ENCODE peak calls at places on chromosomes 5 and 9, in ten cellular contexts. S is AG04449, U is uterus, N is neural progenitor cell, A is hepatocyte, G is fibroblast of the aortic adventitia, E is A549, P is left lung, I is astrocyte of the cerebellum, R is upper lobe of right lung. K is an unnamed sample.

GRCh38 chr5:65247594-65247993 is 234.1 kb downstream of the ADAMTS6 start:
- DNase-seq in U (no peak), A (no peak), I (no peak), G (no peak), S (no peak), E (no peak), P (no peak), N (no peak), R (no peak), K (no peak)

GRCh38 chr9:130450344-130451003 is 5.7 kb downstream of the ASS1 start:
- DNase-seq in I (no peak), G (no peak), U (no peak), E (no peak), P (no peak), R (no peak), N (no peak), S (no peak), A (peak), K (no peak)

GRCh38 chr9:18261143-18261542 is 212.8 kb upstream of the ADAMTSL1 start:
- DNase-seq in E (no peak), U (no peak), N (no peak), R (no peak), G (peak), S (no peak), P (no peak), A (peak), I (no peak), K (no peak)

GRCh38 chr9:109013678-109014145 is 413 bp upstream of the CTNNAL1 start:
- DNase-seq in U (no peak), N (no peak), S (no peak), R (no peak), I (peak), A (no peak), E (no peak), G (peak), P (no peak), K (no peak)

GRCh38 chr5:126912607-126913006 is 117.8 kb downstream of the MARCHF3 start:
- DNase-seq in S (peak), I (no peak), N (no peak), G (no peak), U (no peak), R (no peak), E (no peak), A (no peak), P (no peak), K (no peak)

GRCh38 chr5:141513021-141513626 is 24.2 kb downstream of the PCDHGC5 start:
- DNase-seq in S (no peak), N (peak), R (no peak), E (no peak), U (peak), G (no peak), A (no peak), P (peak), I (no peak), K (no peak)

GRCh38 chr5:161273410-161273809 is 273.1 kb downstream of the GABRB2 start:
- DNase-seq in S (no peak), E (no peak), R (no peak), G (no peak), P (no peak), A (no peak), I (no peak), U (no peak), N (no peak), K (no peak)

GRCh38 chr9:94511134-94511942 is 43.5 kb upstream of the PCAT7 start:
- DNase-seq in A (no peak), P (no peak), G (peak), S (peak), R (no peak), N (no peak), I (no peak), E (no peak), U (no peak), K (no peak)

GRCh38 chr5:10420926-10421325 is 20.8 kb upstream of the ROPN1L start:
- DNase-seq in N (no peak), A (no peak), U (no peak), E (no peak), S (no peak), P (no peak), R (no peak), I (no peak), G (peak), K (no peak)

GRCh38 chr5:133392448-133392847 is 219.9 kb downstream of the FSTL4 start:
- DNase-seq in R (no peak), P (no peak), A (no peak), S (no peak), G (no peak), U (no peak), E (no peak), N (no peak), I (no peak), K (no peak)

GRCh38 chr9:123957168-123957721 is 27.3 kb upstream of the DENND1A start:
- DNase-seq in E (no peak), G (no peak), A (no peak), I (no peak), U (no peak), P (no peak), R (no peak), S (no peak), N (no peak), K (no peak)

GRCh38 chr5:81068063-81068462 is 107.9 kb downstream of the RASGRF2 start:
- DNase-seq in U (no peak), N (no peak), A (no peak), G (no peak), I (no peak), P (no peak), R (no peak), E (no peak), S (no peak), K (peak)

GRCh38 chr5:179267671-179268071 is 77.6 kb downstream of the ADAMTS2 start:
- DNase-seq in E (no peak), R (peak), S (no peak), U (no peak), A (no peak), G (no peak), N (no peak), P (peak), I (no peak), K (no peak)

GRCh38 chr5:120413706-120414105 is 50.4 kb upstream of the PRR16 start:
- DNase-seq in R (no peak), P (no peak), A (no peak), U (no peak), I (peak), G (peak), S (no peak), E (no peak), N (no peak), K (peak)

GRCh38 chr9:104068546-104068945 is 25.6 kb upstream of the SMC2 start:
- DNase-seq in G (peak), P (no peak), A (no peak), R (no peak), S (no peak), I (no peak), E (peak), N (no peak), U (no peak), K (peak)

GRCh38 chr5:39224196-39224754 is 4.9 kb upstream of the FYB1 start:
- DNase-seq in P (peak), U (no peak), I (no peak), S (no peak), E (peak), R (no peak), A (peak), G (peak), N (peak), K (peak)

GRCh38 chr9:73911814-73912213 is 585.3 kb upstream of the RORB start:
- DNase-seq in N (no peak), G (no peak), R (no peak), E (no peak), U (no peak), I (peak), P (no peak), S (no peak), A (no peak), K (peak)

GRCh38 chr5:61306531-61307195 is 25.4 kb upstream of the ZSWIM6 start:
- DNase-seq in G (peak), S (no peak), I (no peak), R (no peak), P (no peak), A (peak), E (peak), U (no peak), N (no peak), K (no peak)

GRCh38 chr9:131608469-131609115 is 63.3 kb downstream of the PRRT1B start:
- DNase-seq in S (peak), N (peak), A (peak), I (peak), G (peak), U (peak), E (peak), R (no peak), P (peak), K (peak)

GRCh38 chr5:43691893-43692292 is 88.9 kb downstream of the NNT start:
- DNase-seq in G (no peak), P (no peak), S (no peak), U (no peak), A (no peak), N (no peak), I (no peak), R (no peak), E (no peak), K (no peak)

GRCh38 chr9:112366591-112366990 is 13.3 kb upstream of the HSDL2 start:
- DNase-seq in R (no peak), S (no peak), N (no peak), P (no peak), A (no peak), U (no peak), G (no peak), E (no peak), I (no peak), K (no peak)

DNA sequence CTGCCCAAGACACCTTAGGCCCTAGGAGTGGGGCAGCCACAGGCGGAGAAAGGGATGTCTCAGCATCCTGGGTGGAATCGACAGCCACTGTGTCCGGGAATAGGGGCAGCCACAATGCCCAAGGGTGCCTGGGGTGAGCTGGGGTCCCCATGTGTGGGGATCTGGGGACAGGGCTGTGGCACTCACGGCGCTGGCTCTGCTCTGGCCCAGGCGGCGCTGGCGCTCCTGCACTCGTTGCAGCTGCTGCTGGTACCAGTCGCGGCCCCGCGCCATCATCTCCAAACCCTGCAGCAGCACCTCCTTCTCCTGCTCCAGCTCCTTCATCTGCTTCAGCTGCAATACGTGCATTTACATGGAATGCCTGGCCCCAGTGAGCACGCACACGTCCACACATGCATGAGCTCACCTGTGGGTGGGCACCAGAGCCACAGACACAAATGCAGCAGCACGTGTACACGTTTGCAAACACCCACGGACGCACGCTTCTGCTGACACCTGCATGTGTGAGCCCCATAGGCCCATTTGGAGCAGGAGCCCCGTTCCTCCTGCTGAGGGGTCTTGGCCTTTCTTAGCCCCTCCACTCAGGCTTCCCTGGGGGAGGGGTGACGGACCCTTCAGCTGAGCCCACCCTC is 4.9 kb downstream of the SAPCD2 start:
- DNase-seq in R (no peak), G (no peak), A (no peak), I (no peak), S (no peak), U (no peak), N (no peak), E (no peak), P (no peak), K (no peak)
- H3K4me3 ChIP-seq in R (no peak), G (no peak), A (no peak), I (no peak), S (no peak), U (no peak), N (no peak), E (no peak), P (no peak), K (no peak)

GRCh38 chr9:126479515-126479914 is 134.2 kb upstream of the LMX1B start:
- DNase-seq in G (no peak), A (no peak), S (no peak), N (no peak), E (no peak), U (no peak), P (no peak), R (no peak), I (no peak), K (no peak)

GRCh38 chr9:126480810-126481209 is 132.9 kb upstream of the LMX1B start:
- DNase-seq in U (no peak), P (no peak), R (no peak), S (no peak), E (no peak), G (no peak), I (no peak), A (no peak), N (no peak), K (no peak)

GRCh38 chr9:126483468-126484056 is 130.2 kb upstream of the LMX1B start:
- DNase-seq in P (no peak), A (no peak), G (no peak), I (no peak), S (no peak), U (no peak), N (no peak), R (no peak), E (no peak), K (no peak)

GRCh38 chr9:126481862-126482261 is 131.9 kb upstream of the LMX1B start:
- DNase-seq in G (no peak), E (no peak), S (no peak), R (no peak), A (no peak), I (no peak), P (no peak), U (no peak), N (no peak), K (no peak)

DNA sequence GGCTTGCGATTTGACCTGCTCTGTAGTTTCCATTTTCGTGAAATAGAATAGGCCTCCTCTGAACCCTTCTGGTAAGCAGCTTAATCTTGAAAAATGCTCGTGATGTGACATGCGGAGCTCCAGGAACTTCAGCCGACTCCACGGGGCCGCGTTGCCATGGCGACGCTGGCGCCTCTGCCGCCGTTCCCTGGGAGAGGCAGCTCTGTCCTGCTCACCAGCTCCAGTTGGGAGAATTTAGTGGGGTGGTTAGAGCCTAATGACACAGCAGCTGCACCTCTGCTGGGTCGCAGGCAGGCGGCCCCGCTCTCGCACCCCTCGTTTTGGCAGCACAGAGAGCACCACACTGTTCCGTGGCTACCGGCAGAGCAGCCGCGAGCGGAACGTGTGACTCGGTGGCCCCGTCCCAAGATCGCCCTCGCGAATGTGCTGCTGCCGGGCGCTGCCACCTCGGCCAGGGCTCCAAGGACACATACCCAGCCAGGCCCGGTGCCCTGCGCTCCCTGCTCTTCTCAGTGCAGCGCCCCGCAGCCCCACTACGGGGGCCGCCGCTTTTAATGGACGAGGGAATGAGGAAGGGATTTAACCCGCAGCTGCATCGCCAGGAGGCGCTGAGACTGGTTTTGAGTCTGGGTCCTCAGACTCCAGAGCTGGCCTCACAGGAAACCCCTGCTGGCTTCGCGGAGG is 131.2 kb upstream of the LMX1B start:
- DNase-seq in U (no peak), E (no peak), A (peak), S (no peak), R (no peak), P (peak), N (peak), I (peak), G (peak), K (peak)
- TF ChIP-seq CTCF in U (no peak), E (no peak), A (no peak), S (no peak), R (no peak), P (no peak), N (peak), I (peak), G (peak), K (peak)

GRCh38 chr5:1536298-1537165 is 12.8 kb upstream of the LPCAT1 start:
- DNase-seq in E (no peak), A (no peak), P (peak), R (peak), N (no peak), U (peak), S (no peak), G (peak), I (no peak), K (no peak)

GRCh38 chr5:1535646-1536045 is 11.9 kb upstream of the LPCAT1 start:
- DNase-seq in G (no peak), S (no peak), I (no peak), N (no peak), P (no peak), A (no peak), R (no peak), U (no peak), E (no peak), K (no peak)

GRCh38 chr5:1538276-1538675 is 14.5 kb upstream of the LPCAT1 start:
- DNase-seq in P (peak), E (no peak), N (no peak), S (no peak), U (peak), G (no peak), A (no peak), I (no peak), R (peak), K (no peak)

GRCh38 chr5:1538741-1539392 is 15.1 kb upstream of the LPCAT1 start:
- DNase-seq in A (no peak), G (no peak), U (no peak), S (no peak), P (no peak), N (no peak), E (no peak), R (no peak), I (no peak), K (no peak)

DNA sequence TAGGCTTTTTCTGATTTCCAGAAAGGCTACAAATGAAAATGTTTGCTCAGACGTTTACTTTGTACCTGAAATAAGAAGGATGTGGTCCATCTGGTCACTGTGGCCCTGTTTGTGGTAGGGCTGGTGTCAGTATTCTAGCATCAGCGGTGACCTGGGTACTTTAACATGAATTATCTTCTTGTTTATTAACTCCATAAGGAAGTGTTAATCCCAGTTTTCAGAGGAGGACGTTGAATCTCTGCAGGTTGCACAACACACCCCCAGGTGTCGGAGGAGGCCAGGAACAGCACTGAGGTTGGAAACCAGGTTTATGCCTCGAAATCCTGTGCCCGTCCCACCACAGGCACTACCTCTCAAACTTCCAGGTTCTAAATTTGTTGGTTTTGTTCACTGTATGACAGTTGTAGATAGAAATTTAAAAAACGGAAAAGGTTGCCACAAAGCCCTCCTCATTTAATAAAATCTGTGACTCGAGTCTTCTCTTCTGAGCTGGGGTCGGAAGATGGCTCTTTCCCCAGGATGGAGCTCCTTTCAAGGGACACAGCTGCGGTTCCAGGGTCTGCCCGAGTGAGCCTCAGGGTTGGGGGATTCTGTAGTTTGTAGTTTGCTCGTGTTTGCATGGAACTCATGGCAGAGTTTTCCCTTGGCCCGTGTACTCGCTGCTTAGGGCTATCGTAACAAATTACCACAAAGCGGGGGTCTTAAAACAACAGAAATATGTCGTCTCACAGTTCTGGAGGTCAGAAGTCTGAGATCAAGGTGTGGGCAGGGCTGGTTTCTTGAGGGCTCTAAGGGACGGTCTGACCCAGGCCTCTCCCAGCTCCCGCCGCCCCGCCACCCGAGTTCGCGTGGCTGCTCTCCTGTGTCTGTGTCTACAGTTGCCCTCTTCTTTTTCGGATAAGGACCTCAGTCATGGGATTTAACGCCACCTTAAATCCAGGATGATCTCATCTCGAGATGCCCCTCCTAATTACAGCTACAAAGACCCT is 13.7 kb upstream of the LPCAT1 start:
- DNase-seq in A (no peak), I (no peak), P (peak), S (no peak), N (no peak), U (peak), E (no peak), G (no peak), R (peak), K (no peak)
- H3K4me3 ChIP-seq in A (no peak), I (no peak), P (peak), S (no peak), N (no peak), U (peak), E (peak), G (peak), R (peak), K (no peak)

GRCh38 chr5:171401167-171401947 is 13.7 kb downstream of the NPM1 start:
- DNase-seq in G (no peak), U (no peak), S (no peak), A (no peak), P (no peak), I (no peak), R (no peak), N (no peak), E (no peak), K (no peak)

GRCh38 chr5:171409164-171410136 is 10.0 kb upstream of the FGF18 start:
- DNase-seq in G (no peak), A (no peak), R (no peak), S (no peak), U (no peak), I (no peak), P (no peak), E (no peak), N (no peak), K (no peak)

GRCh38 chr5:171400169-171400568 is 12.5 kb downstream of the NPM1 start:
- DNase-seq in R (no peak), N (no peak), G (no peak), A (no peak), S (no peak), I (no peak), P (no peak), U (no peak), E (no peak), K (no peak)

GRCh38 chr5:171407234-171407633 is 12.2 kb upstream of the FGF18 start:
- DNase-seq in R (no peak), I (no peak), G (no peak), N (no peak), P (no peak), U (no peak), S (no peak), E (no peak), A (no peak), K (no peak)

DNA sequence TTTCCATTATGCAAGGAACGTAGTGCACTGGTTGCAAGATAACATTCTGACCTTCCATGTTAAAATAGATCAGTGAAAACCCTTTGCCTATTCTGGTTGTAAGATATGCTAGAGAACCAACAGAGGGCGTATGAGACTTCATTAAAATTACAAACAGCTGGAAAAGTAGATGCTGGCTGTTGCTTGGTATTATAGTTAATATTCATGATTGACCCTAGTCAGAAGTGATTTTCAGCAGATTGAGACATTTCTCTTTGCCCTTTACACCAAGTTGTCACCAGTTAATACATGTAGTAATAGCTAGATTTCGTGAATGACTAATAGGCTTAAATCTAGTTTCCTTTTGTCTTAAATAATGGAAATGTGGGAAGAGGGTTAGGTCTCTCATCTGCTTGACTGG is 13.8 kb upstream of the FGF18 start:
- DNase-seq in P (no peak), E (peak), G (peak), U (no peak), N (no peak), R (no peak), A (no peak), I (no peak), S (no peak), K (no peak)
- TF ChIP-seq CTCF in P (no peak), E (peak), G (peak), U (no peak), N (peak), R (peak), A (peak), I (peak), S (peak), K (peak)

DNA sequence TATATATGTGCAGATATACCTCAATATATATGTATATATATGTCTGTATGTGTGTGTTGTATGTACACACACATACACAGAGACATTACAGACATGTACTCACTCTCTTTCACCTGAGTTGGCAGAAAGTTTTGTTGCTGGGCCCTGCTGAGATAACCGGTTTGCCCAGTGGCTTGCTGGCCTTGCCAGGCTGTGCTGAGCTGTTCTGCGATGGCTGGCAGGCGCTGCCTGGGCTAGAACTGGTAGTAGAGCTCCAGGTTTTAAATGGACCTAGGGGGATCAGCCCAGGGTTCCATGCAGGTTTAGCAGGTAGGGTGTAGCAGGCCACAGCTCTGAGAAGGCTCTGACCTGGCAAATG is 394.3 kb downstream of the GADD45G start:
- DNase-seq in E (no peak), P (peak), N (no peak), S (no peak), A (no peak), I (no peak), R (peak), G (no peak), U (no peak), K (no peak)
- H3K4me3 ChIP-seq in E (no peak), P (no peak), N (no peak), S (no peak), A (no peak), I (no peak), R (no peak), G (no peak), U (no peak), K (no peak)